ENCODE peak calls at places on chromosomes 16 and 17, in seven cellular contexts. R is fibroblast of lung, A is A549, C is GM23248, X is prostate gland, B is HCT116, G is IMR-90. I is an unnamed sample.

GRCh38 chr17:45248132-45248936 is 13.6 kb downstream of the SPATA32 start:
- DNase-seq in R (no peak), A (peak; percentile 81), C (no peak), X (peak; percentile 51), B (no peak), G (no peak), I (peak; percentile 85)

GRCh38 chr17:50479522-50480141 is 972 bp downstream of the RSAD1 start:
- DNase-seq in R (peak; percentile 81), A (peak; percentile 97), C (peak; percentile 93), X (peak; percentile 79), B (peak; percentile 77), G (peak; percentile 78), I (peak; percentile 90)

GRCh38 chr16:3164121-3164991 is 23.6 kb upstream of the OR1F1 start:
- DNase-seq in R (no peak), A (no peak), C (no peak), X (no peak), B (no peak), G (no peak), I (no peak)

GRCh38 chr16:85447657-85448313 is 165.3 kb upstream of the GSE1 start:
- DNase-seq in R (no peak), A (no peak), C (no peak), X (no peak), B (no peak), G (no peak), I (no peak)

GRCh38 chr17:14316131-14316854 is 15.4 kb downstream of the HS3ST3B1 start:
- DNase-seq in R (peak; percentile 74), A (no peak), C (no peak), X (no peak), B (no peak), G (peak; percentile 62), I (no peak)

GRCh38 chr17:81927653-81928496 is at the start of gene MAFG:
- DNase-seq in R (peak; percentile 93), A (peak; percentile 96), C (peak; percentile 99), X (peak; percentile 90), B (peak; percentile 87), G (peak; percentile 90), I (peak; percentile 95)

GRCh38 chr17:63358111-63358839 is 87.8 kb downstream of the CYB561 start:
- DNase-seq in R (peak; percentile 75), A (no peak), C (peak; percentile 95), X (no peak), B (no peak), G (peak; percentile 94), I (no peak)

GRCh38 chr16:12551530-12551929 is 252.2 kb downstream of the CPPED1 start:
- DNase-seq in R (no peak), A (no peak), C (no peak), X (no peak), B (no peak), G (no peak), I (no peak)

GRCh38 chr16:27430512-27430911 is 28.5 kb downstream of the IL21R start:
- DNase-seq in R (no peak), A (no peak), C (no peak), X (no peak), B (no peak), G (no peak), I (no peak)

GRCh38 chr16:49628148-49628547 is 227.8 kb downstream of the ZNF423 start:
- DNase-seq in R (no peak), A (no peak), C (no peak), X (no peak), B (no peak), G (no peak), I (no peak)

GRCh38 chr17:35432176-35433074 is at the start of gene SLFN12:
- DNase-seq in R (peak; percentile 98), A (no peak), C (peak; percentile 94), X (no peak), B (no peak), G (peak; percentile 98), I (no peak)

GRCh38 chr17:3796110-3796821 is 4.7 kb downstream of the ITGAE start:
- DNase-seq in R (no peak), A (no peak), C (no peak), X (no peak), B (no peak), G (no peak), I (no peak)

GRCh38 chr16:49332589-49333267 is 40.9 kb upstream of the C16orf78 start:
- DNase-seq in R (no peak), A (no peak), C (no peak), X (peak; percentile 67), B (no peak), G (no peak), I (no peak)

GRCh38 chr17:81309140-81309858 is 14.2 kb upstream of the SLC38A10 start:
- DNase-seq in R (peak; percentile 74), A (peak; percentile 99), C (peak; percentile 88), X (peak; percentile 53), B (peak; percentile 85), G (peak; percentile 51), I (peak; percentile 98)

GRCh38 chr16:31466381-31466841 is 5.5 kb upstream of the TGFB1I1 start:
- DNase-seq in R (no peak), A (no peak), C (no peak), X (no peak), B (no peak), G (no peak), I (no peak)

GRCh38 chr17:28473542-28473941 is at the start of gene SLC13A2:
- DNase-seq in R (no peak), A (no peak), C (no peak), X (no peak), B (no peak), G (no peak), I (no peak)

GRCh38 chr16:11024333-11025053 is 80.1 kb downstream of the CLEC16A start:
- DNase-seq in R (no peak), A (peak; percentile 15), C (no peak), X (no peak), B (peak; percentile 45), G (no peak), I (no peak)

GRCh38 chr17:78898075-78898836 is 4.7 kb downstream of the CEP295NL start:
- DNase-seq in R (no peak), A (no peak), C (peak; percentile 43), X (no peak), B (no peak), G (no peak), I (no peak)

GRCh38 chr17:78897639-78897996 is 5.4 kb downstream of the CEP295NL start:
- DNase-seq in R (no peak), A (no peak), C (peak; percentile 48), X (no peak), B (no peak), G (no peak), I (no peak)

GRCh38 chr17:78900816-78901215 is 2.2 kb downstream of the CEP295NL start:
- DNase-seq in R (no peak), A (no peak), C (no peak), X (no peak), B (no peak), G (no peak), I (no peak)

GRCh38 chr17:78898947-78899346 is 4.1 kb downstream of the CEP295NL start:
- DNase-seq in R (no peak), A (no peak), C (no peak), X (no peak), B (no peak), G (no peak), I (no peak)

DNA sequence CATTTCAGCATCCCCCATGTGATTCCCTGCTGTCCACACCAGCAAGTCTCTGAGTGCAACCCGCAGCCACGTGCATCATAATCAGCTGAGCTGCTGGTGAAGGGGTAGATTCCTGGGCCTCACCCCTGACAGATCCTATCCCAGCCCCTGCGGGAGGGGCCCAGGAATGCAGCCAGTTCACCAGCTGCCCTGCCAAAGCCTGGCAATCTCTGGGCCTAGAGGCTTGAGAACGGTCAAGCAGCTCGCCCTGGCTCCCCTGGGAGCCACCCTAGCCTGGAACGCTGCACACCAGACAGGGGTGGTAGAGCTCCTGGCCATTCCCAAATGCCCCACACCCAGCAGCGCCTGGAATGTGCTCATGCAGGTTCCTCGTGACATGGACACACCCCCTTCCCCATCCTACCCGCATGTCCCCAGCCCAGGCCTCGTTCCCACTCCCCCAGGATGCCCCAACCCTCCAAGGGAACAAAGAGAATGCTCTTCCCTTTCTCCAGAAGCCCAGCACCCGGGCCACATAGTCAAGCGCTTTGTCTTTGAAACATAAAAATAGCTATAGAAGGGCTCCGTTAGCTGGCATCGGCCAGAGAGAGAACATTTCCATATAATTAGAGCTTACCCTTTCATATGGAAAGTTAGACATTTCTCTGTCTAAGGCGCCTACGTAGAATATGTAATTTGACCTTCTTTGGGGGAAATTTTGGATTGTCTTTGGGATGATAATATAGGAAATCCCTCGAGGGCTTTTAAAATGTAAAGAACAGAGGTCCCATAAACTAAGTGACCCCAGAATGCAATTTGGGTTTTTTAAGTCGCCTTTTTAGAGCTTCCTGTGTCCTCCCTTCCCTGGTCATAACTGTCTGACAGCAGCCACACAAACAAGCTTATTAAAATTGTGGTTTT is 3.4 kb downstream of the CEP295NL start:
- DNase-seq in R (peak; percentile 45), A (no peak), C (peak; percentile 36), X (no peak), B (no peak), G (no peak), I (peak; percentile 85)
- H3K27ac ChIP-seq in R (no peak overlapping the region), A (peak overlapping the region; percentile 1), C (no peak overlapping the region), X (no peak overlapping the region), B (no peak overlapping the region), G (no peak overlapping the region), I (peak overlapping the region; percentile 51)

DNA sequence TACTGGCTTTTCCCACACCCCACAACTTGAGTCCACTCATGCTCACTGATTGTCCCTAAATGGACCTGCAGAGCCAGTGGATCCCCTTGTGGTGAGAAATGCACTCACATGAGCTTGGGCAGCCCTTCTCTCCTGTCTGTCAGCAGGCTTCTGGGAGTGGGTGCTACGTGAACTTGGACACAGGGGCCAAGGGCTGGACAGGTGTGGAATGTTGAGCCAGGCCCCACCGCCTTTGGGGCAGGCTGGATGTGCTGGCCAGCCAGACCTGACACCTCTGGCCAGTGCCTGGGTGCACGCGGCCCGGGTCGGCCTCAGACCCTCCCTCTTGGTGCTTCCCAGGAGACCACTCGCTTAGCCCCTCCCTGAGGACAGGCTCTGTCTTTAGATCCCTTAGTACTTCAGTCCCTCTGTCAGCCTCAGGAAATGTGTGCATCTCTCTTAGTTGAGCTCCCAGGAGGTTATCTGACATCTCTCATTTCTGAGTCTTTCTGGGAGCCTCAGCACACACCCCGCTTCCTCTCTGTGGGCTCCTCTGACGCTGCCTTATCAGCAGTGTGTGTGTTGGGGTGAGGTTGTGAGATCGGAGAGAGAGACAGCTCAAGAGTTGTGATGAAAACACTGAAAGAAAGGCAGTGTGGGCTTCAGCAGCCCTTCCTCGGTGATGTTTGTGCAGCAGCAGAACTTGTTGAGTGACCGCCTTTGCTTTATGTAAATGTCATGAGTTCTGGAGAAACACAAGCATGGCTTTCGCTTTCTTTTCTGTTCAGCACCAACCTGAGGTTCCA is 117.0 kb downstream of the RAB11FIP4 start:
- DNase-seq in R (no peak), A (peak; percentile 31), C (peak; percentile 29), X (no peak), B (no peak), G (peak; percentile 8), I (no peak)
- H3K27ac ChIP-seq in R (no peak overlapping the region), A (no peak overlapping the region), C (no peak overlapping the region), X (peak overlapping the region; percentile 47), B (no peak overlapping the region), G (no peak overlapping the region), I (peak overlapping the region; percentile 66)

GRCh38 chr17:57885148-57885915 is 35.5 kb upstream of the MRPS23 start:
- DNase-seq in R (no peak), A (no peak), C (no peak), X (no peak), B (no peak), G (no peak), I (no peak)
- H3K27ac ChIP-seq in R (no peak overlapping the region), A (peak overlapping the region; percentile 46), C (no peak overlapping the region), X (no peak overlapping the region), B (no peak overlapping the region), G (no peak overlapping the region), I (no peak overlapping the region)

GRCh38 chr17:47843391-47843730 is 2.3 kb upstream of the SCRN2 start:
- DNase-seq in R (no peak), A (no peak), C (no peak), X (no peak), B (no peak), G (no peak), I (no peak)
- H3K27ac ChIP-seq in R (no peak overlapping the region), A (peak overlapping the region; percentile 46), C (no peak overlapping the region), X (no peak overlapping the region), B (peak overlapping the region; percentile 21), G (no peak overlapping the region), I (no peak overlapping the region)

GRCh38 chr17:67994827-67995567 is 1.3 kb downstream of the C17orf58 start:
- DNase-seq in R (peak; percentile 91), A (peak; percentile 31), C (peak; percentile 92), X (peak; percentile 33), B (no peak), G (peak; percentile 83), I (no peak)
- H3K27ac ChIP-seq in R (peak overlapping the region; percentile 34), A (peak overlapping the region; percentile 34), C (peak overlapping the region; percentile 60), X (no peak overlapping the region), B (peak overlapping the region; percentile 12), G (no peak overlapping the region), I (peak overlapping the region; percentile 40)

I was measured in upper lobe of right lung.